ENCODE peak calls at places on chromosomes 6 and 20, in five cellular contexts. One of them, this sample, is unnamed.

GRCh38 chr6:46949662-46950280 is 28.0 kb upstream of the ADGRF5 start:
- DNase-seq in heart left ventricle: peak
- DNase-seq in adrenal gland: no peak
- DNase-seq in Peyer's patch: no peak
- DNase-seq in H1: no peak
- DNase-seq in this sample: peak

GRCh38 chr6:37663016-37663810 is 34.5 kb downstream of the MDGA1 start:
- DNase-seq in heart left ventricle: no peak
- DNase-seq in adrenal gland: no peak
- DNase-seq in Peyer's patch: no peak
- DNase-seq in H1: no peak
- DNase-seq in this sample: no peak

GRCh38 chr6:44567406-44567805 is 179.9 kb downstream of the CDC5L start:
- DNase-seq in heart left ventricle: no peak
- DNase-seq in adrenal gland: peak
- DNase-seq in Peyer's patch: no peak
- DNase-seq in H1: no peak
- DNase-seq in this sample: no peak

GRCh38 chr6:71197770-71198169 is 90.8 kb upstream of the OGFRL1 start:
- DNase-seq in heart left ventricle: no peak
- DNase-seq in adrenal gland: no peak
- DNase-seq in Peyer's patch: no peak
- DNase-seq in H1: no peak
- DNase-seq in this sample: no peak

GRCh38 chr20:25563362-25563761 is 22.0 kb downstream of the NINL start:
- DNase-seq in heart left ventricle: no peak
- DNase-seq in adrenal gland: no peak
- DNase-seq in Peyer's patch: no peak
- DNase-seq in H1: no peak
- DNase-seq in this sample: no peak

GRCh38 chr6:90107721-90108364 is 188.8 kb downstream of the BACH2 start:
- DNase-seq in heart left ventricle: no peak
- DNase-seq in adrenal gland: no peak
- DNase-seq in Peyer's patch: peak
- DNase-seq in H1: no peak
- DNase-seq in this sample: no peak

GRCh38 chr6:90295854-90296345 is 743 bp downstream of the BACH2 start:
- DNase-seq in heart left ventricle: peak
- DNase-seq in adrenal gland: peak
- DNase-seq in Peyer's patch: peak
- DNase-seq in H1: peak
- DNase-seq in this sample: peak

GRCh38 chr6:131013495-131013894 is 49.5 kb downstream of the EPB41L2 start:
- DNase-seq in heart left ventricle: peak
- DNase-seq in adrenal gland: no peak
- DNase-seq in Peyer's patch: no peak
- DNase-seq in H1: no peak
- DNase-seq in this sample: no peak

GRCh38 chr20:58471161-58471834 is 43.9 kb downstream of the APCDD1L start:
- DNase-seq in heart left ventricle: peak
- DNase-seq in adrenal gland: no peak
- DNase-seq in Peyer's patch: no peak
- DNase-seq in H1: peak
- DNase-seq in this sample: peak

GRCh38 chr6:133613231-133613630 is 275.7 kb upstream of the TCF21 start:
- DNase-seq in heart left ventricle: no peak
- DNase-seq in adrenal gland: no peak
- DNase-seq in Peyer's patch: no peak
- DNase-seq in H1: no peak
- DNase-seq in this sample: no peak

GRCh38 chr6:41634657-41635056 is 3.6 kb upstream of the MDFI start:
- DNase-seq in heart left ventricle: no peak
- DNase-seq in adrenal gland: no peak
- DNase-seq in Peyer's patch: no peak
- DNase-seq in H1: no peak
- DNase-seq in this sample: no peak

GRCh38 chr6:5072440-5072839 is 12.7 kb upstream of the PPP1R3G start:
- DNase-seq in heart left ventricle: no peak
- DNase-seq in adrenal gland: no peak
- DNase-seq in Peyer's patch: no peak
- DNase-seq in H1: no peak
- DNase-seq in this sample: no peak

GRCh38 chr6:119284861-119285521 is 64.6 kb downstream of the MAN1A1 start:
- DNase-seq in heart left ventricle: no peak
- DNase-seq in adrenal gland: no peak
- DNase-seq in Peyer's patch: no peak
- DNase-seq in H1: peak
- DNase-seq in this sample: no peak

GRCh38 chr20:32823078-32823477 is 3.3 kb downstream of the MAPRE1 start:
- DNase-seq in heart left ventricle: no peak
- DNase-seq in adrenal gland: no peak
- DNase-seq in Peyer's patch: no peak
- DNase-seq in H1: no peak
- DNase-seq in this sample: no peak

GRCh38 chr6:37952027-37952426 is 132.5 kb downstream of the ZFAND3 start:
- DNase-seq in heart left ventricle: no peak
- DNase-seq in adrenal gland: no peak
- DNase-seq in Peyer's patch: no peak
- DNase-seq in H1: no peak
- DNase-seq in this sample: no peak

GRCh38 chr6:136701011-136701410 is 91.3 kb downstream of the MAP3K5 start:
- DNase-seq in heart left ventricle: no peak
- DNase-seq in adrenal gland: no peak
- DNase-seq in Peyer's patch: no peak
- DNase-seq in H1: no peak
- DNase-seq in this sample: no peak

GRCh38 chr20:19974621-19975435 is 42.3 kb upstream of the NAA20 start:
- DNase-seq in heart left ventricle: peak
- DNase-seq in adrenal gland: peak
- DNase-seq in Peyer's patch: no peak
- DNase-seq in H1: peak
- DNase-seq in this sample: peak

GRCh38 chr6:90463359-90463758 is 123.5 kb downstream of the MAP3K7 start:
- DNase-seq in heart left ventricle: no peak
- DNase-seq in adrenal gland: no peak
- DNase-seq in Peyer's patch: peak
- DNase-seq in H1: no peak
- DNase-seq in this sample: no peak

GRCh38 chr6:73308712-73309533 is 45.2 kb downstream of the DPPA5 start:
- DNase-seq in heart left ventricle: no peak
- DNase-seq in adrenal gland: no peak
- DNase-seq in Peyer's patch: no peak
- DNase-seq in H1: peak
- DNase-seq in this sample: peak

GRCh38 chr20:46364670-46365482 is 41.5 kb downstream of the ELMO2 start:
- DNase-seq in heart left ventricle: no peak
- DNase-seq in adrenal gland: peak
- DNase-seq in Peyer's patch: no peak
- DNase-seq in H1: no peak
- DNase-seq in this sample: peak

GRCh38 chr6:155909710-155910109 is 454.1 kb upstream of the NOX3 start:
- DNase-seq in heart left ventricle: no peak
- DNase-seq in adrenal gland: no peak
- DNase-seq in Peyer's patch: no peak
- DNase-seq in H1: no peak
- DNase-seq in this sample: no peak

GRCh38 chr20:12318043-12318442 is 400.4 kb downstream of the BTBD3 start:
- DNase-seq in heart left ventricle: no peak
- DNase-seq in adrenal gland: no peak
- DNase-seq in Peyer's patch: no peak
- DNase-seq in H1: no peak
- DNase-seq in this sample: no peak

GRCh38 chr6:90000864-90001731 is 106.8 kb downstream of the GJA10 start:
- DNase-seq in heart left ventricle: no peak
- DNase-seq in adrenal gland: no peak
- DNase-seq in Peyer's patch: no peak
- DNase-seq in H1: no peak
- DNase-seq in this sample: no peak

GRCh38 chr6:170244721-170245201 is 46.1 kb downstream of the DLL1 start:
- DNase-seq in heart left ventricle: no peak
- DNase-seq in adrenal gland: no peak
- DNase-seq in Peyer's patch: no peak
- DNase-seq in H1: no peak
- DNase-seq in this sample: no peak

GRCh38 chr6:107105511-107106116 is 9.7 kb downstream of the BEND3 start:
- DNase-seq in heart left ventricle: no peak
- DNase-seq in adrenal gland: no peak
- DNase-seq in Peyer's patch: no peak
- DNase-seq in H1: no peak
- DNase-seq in this sample: no peak

GRCh38 chr20:43913291-43914025 is 1.2 kb upstream of the TOX2 start:
- DNase-seq in heart left ventricle: no peak
- DNase-seq in adrenal gland: no peak
- DNase-seq in Peyer's patch: no peak
- DNase-seq in H1: peak
- DNase-seq in this sample: no peak

GRCh38 chr6:148776321-148776966 is 29.6 kb downstream of the UST start:
- DNase-seq in heart left ventricle: no peak
- DNase-seq in adrenal gland: no peak
- DNase-seq in Peyer's patch: no peak
- DNase-seq in H1: no peak
- DNase-seq in this sample: no peak

GRCh38 chr6:122712093-122712863 is 67.2 kb upstream of the FABP7 start:
- DNase-seq in heart left ventricle: no peak
- DNase-seq in adrenal gland: no peak
- DNase-seq in Peyer's patch: no peak
- DNase-seq in H1: no peak
- DNase-seq in this sample: no peak

GRCh38 chr6:15621203-15622044 is 41.4 kb downstream of the DTNBP1 start:
- DNase-seq in heart left ventricle: peak
- DNase-seq in adrenal gland: peak
- DNase-seq in Peyer's patch: no peak
- DNase-seq in H1: no peak
- DNase-seq in this sample: no peak

GRCh38 chr6:145904878-145905277 is 59.3 kb downstream of the SHPRH start:
- DNase-seq in heart left ventricle: no peak
- DNase-seq in adrenal gland: no peak
- DNase-seq in Peyer's patch: no peak
- DNase-seq in H1: no peak
- DNase-seq in this sample: no peak

GRCh38 chr6:35435075-35435837 is 16.9 kb upstream of the FANCE start:
- DNase-seq in heart left ventricle: no peak
- DNase-seq in adrenal gland: no peak
- DNase-seq in Peyer's patch: no peak
- DNase-seq in H1: no peak
- DNase-seq in this sample: no peak

GRCh38 chr6:24666097-24666615 is 543 bp downstream of the TDP2 start:
- DNase-seq in heart left ventricle: no peak
- DNase-seq in adrenal gland: no peak
- DNase-seq in Peyer's patch: peak
- DNase-seq in H1: no peak
- DNase-seq in this sample: peak

GRCh38 chr6:155261146-155261900 is 2.5 kb upstream of the CLDN20 start:
- DNase-seq in heart left ventricle: no peak
- DNase-seq in adrenal gland: no peak
- DNase-seq in Peyer's patch: no peak
- DNase-seq in H1: no peak
- DNase-seq in this sample: no peak

DNA sequence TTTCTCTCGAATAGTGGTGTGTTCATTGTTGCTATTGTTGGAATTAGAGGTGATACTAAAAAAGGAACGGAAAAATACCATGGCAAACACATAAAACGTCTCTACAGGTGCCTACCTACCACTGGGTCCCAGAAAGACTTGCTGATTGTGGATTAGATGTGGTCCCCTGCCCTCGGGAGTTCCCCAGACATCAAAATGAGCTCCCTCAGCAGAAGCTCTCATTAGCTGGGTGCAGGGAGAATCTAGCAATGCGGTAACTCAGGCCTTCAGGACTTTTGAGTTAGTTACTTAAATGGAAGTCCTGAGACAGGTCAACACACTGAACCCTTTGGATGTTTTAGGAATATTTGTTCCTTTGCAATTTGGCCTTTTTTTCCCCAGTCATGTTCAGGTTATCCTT is 6.1 kb downstream of the IRF4 start:
- DNase-seq in heart left ventricle: no peak
- DNase-seq in adrenal gland: no peak
- DNase-seq in Peyer's patch: no peak
- DNase-seq in H1: no peak
- DNase-seq in this sample: no peak
- TF ChIP-seq POLR2A in heart left ventricle: no peak
- TF ChIP-seq POLR2A in adrenal gland: no peak
- TF ChIP-seq POLR2A in Peyer's patch: no peak
- TF ChIP-seq POLR2A in H1: no peak
- TF ChIP-seq POLR2A in this sample: no peak

GRCh38 chr6:3500262-3501001 is 43.6 kb upstream of the SLC22A23 start:
- DNase-seq in heart left ventricle: no peak
- DNase-seq in adrenal gland: no peak
- DNase-seq in Peyer's patch: no peak
- DNase-seq in H1: no peak
- DNase-seq in this sample: no peak
- H3K27ac ChIP-seq in heart left ventricle: no peak
- H3K27ac ChIP-seq in adrenal gland: no peak
- H3K27ac ChIP-seq in Peyer's patch: no peak
- H3K27ac ChIP-seq in H1: no peak
- H3K27ac ChIP-seq in this sample: no peak

DNA sequence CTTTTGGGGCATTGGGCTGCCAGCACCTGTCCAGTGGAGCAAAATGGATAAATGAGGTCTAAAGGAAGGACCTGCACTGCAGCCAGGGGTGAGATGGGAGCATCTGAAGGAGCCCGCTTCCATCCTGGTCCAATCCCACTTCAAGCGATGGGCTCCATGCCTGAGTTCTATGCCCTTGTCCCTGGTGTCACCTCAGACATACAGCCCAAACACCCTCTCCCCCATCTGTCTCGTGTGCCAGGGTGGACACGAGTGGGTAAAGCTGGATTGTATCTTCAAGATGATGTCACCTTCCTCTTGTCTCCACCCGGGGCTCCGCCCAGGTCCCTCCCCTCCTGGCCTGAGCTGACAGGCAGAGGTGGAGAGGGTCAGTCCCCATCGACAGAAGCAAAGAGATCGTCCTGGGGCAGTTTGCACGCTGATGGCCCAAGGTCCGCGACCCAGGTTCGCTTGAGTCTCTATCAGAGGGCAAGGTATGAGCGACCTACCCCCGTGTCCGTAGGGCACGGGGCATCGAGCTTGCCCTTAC is 544 bp downstream of the SMIM29 start:
- DNase-seq in heart left ventricle: peak
- DNase-seq in adrenal gland: peak
- DNase-seq in Peyer's patch: peak
- DNase-seq in H1: peak
- DNase-seq in this sample: peak
- TF ChIP-seq POLR2A in heart left ventricle: no peak
- TF ChIP-seq POLR2A in adrenal gland: no peak
- TF ChIP-seq POLR2A in Peyer's patch: no peak
- TF ChIP-seq POLR2A in H1: no peak
- TF ChIP-seq POLR2A in this sample: no peak

GRCh38 chr6:53174996-53175395 is 26.4 kb upstream of the GCM1 start:
- DNase-seq in heart left ventricle: no peak
- DNase-seq in adrenal gland: peak
- DNase-seq in Peyer's patch: no peak
- DNase-seq in H1: no peak
- DNase-seq in this sample: peak

GRCh38 chr6:53179961-53180651 is 31.5 kb upstream of the GCM1 start:
- DNase-seq in heart left ventricle: peak
- DNase-seq in adrenal gland: no peak
- DNase-seq in Peyer's patch: peak
- DNase-seq in H1: no peak
- DNase-seq in this sample: peak

GRCh38 chr6:53180678-53181077 is 32.0 kb upstream of the GCM1 start:
- DNase-seq in heart left ventricle: no peak
- DNase-seq in adrenal gland: no peak
- DNase-seq in Peyer's patch: no peak
- DNase-seq in H1: no peak
- DNase-seq in this sample: no peak

GRCh38 chr6:53178837-53179432 is 30.3 kb upstream of the GCM1 start:
- DNase-seq in heart left ventricle: no peak
- DNase-seq in adrenal gland: no peak
- DNase-seq in Peyer's patch: no peak
- DNase-seq in H1: no peak
- DNase-seq in this sample: no peak
- H3K27ac ChIP-seq in heart left ventricle: no peak
- H3K27ac ChIP-seq in adrenal gland: no peak
- H3K27ac ChIP-seq in Peyer's patch: no peak
- H3K27ac ChIP-seq in H1: no peak
- H3K27ac ChIP-seq in this sample: no peak